ENCODE peak calls at places on chromosomes 16 and 17, in nine cellular contexts. One of them, this sample, is unnamed.

GRCh38 chr17:75625813-75626486 is 7.3 kb upstream of the SMIM5 start:
- DNase-seq in foreskin fibroblast: peak
- DNase-seq in neural progenitor cell: peak
- DNase-seq in mucosa of descending colon: no peak
- DNase-seq in pancreas: no peak
- DNase-seq in neural crest cell: peak
- DNase-seq in ELR: peak
- DNase-seq in stimulated activated effector memory CD8-positive, alpha-beta T cell treated with anti-CD3 and anti-CD28 coated beads, Interleukin-12 subunit alpha, Interleukin-12 subunit beta, amount 100 ng/mL, for 72 hours: no peak
- DNase-seq in AG10803: no peak
- DNase-seq in this sample: no peak

GRCh38 chr17:16352303-16352837 is 899 bp downstream of the CENPV start:
- DNase-seq in neural crest cell: peak
- DNase-seq in mucosa of descending colon: peak
- DNase-seq in foreskin fibroblast: peak
- DNase-seq in ELR: peak
- DNase-seq in neural progenitor cell: peak
- DNase-seq in AG10803: peak
- DNase-seq in stimulated activated effector memory CD8-positive, alpha-beta T cell treated with anti-CD3 and anti-CD28 coated beads, Interleukin-12 subunit alpha, Interleukin-12 subunit beta, amount 100 ng/mL, for 72 hours: peak
- DNase-seq in pancreas: peak
- DNase-seq in this sample: peak

GRCh38 chr17:3656755-3657587 is 11.4 kb downstream of the TAX1BP3 start:
- DNase-seq in mucosa of descending colon: no peak
- DNase-seq in neural progenitor cell: no peak
- DNase-seq in AG10803: no peak
- DNase-seq in neural crest cell: no peak
- DNase-seq in stimulated activated effector memory CD8-positive, alpha-beta T cell treated with anti-CD3 and anti-CD28 coated beads, Interleukin-12 subunit alpha, Interleukin-12 subunit beta, amount 100 ng/mL, for 72 hours: no peak
- DNase-seq in foreskin fibroblast: no peak
- DNase-seq in pancreas: no peak
- DNase-seq in ELR: no peak
- DNase-seq in this sample: no peak

GRCh38 chr16:31696968-31697743 is 169.5 kb downstream of the AHSP start:
- DNase-seq in neural progenitor cell: peak
- DNase-seq in ELR: peak
- DNase-seq in neural crest cell: no peak
- DNase-seq in foreskin fibroblast: peak
- DNase-seq in stimulated activated effector memory CD8-positive, alpha-beta T cell treated with anti-CD3 and anti-CD28 coated beads, Interleukin-12 subunit alpha, Interleukin-12 subunit beta, amount 100 ng/mL, for 72 hours: peak
- DNase-seq in pancreas: no peak
- DNase-seq in AG10803: peak
- DNase-seq in mucosa of descending colon: no peak
- DNase-seq in this sample: no peak

GRCh38 chr17:50767446-50767845 is at the start of gene ANKRD40CL:
- DNase-seq in stimulated activated effector memory CD8-positive, alpha-beta T cell treated with anti-CD3 and anti-CD28 coated beads, Interleukin-12 subunit alpha, Interleukin-12 subunit beta, amount 100 ng/mL, for 72 hours: no peak
- DNase-seq in AG10803: no peak
- DNase-seq in neural progenitor cell: no peak
- DNase-seq in mucosa of descending colon: peak
- DNase-seq in pancreas: no peak
- DNase-seq in neural crest cell: no peak
- DNase-seq in ELR: no peak
- DNase-seq in foreskin fibroblast: no peak
- DNase-seq in this sample: no peak

GRCh38 chr17:31321481-31321880 is at the start of gene EVI2A:
- DNase-seq in AG10803: peak
- DNase-seq in pancreas: peak
- DNase-seq in neural progenitor cell: peak
- DNase-seq in mucosa of descending colon: no peak
- DNase-seq in ELR: peak
- DNase-seq in stimulated activated effector memory CD8-positive, alpha-beta T cell treated with anti-CD3 and anti-CD28 coated beads, Interleukin-12 subunit alpha, Interleukin-12 subunit beta, amount 100 ng/mL, for 72 hours: peak
- DNase-seq in foreskin fibroblast: peak
- DNase-seq in neural crest cell: no peak
- DNase-seq in this sample: peak

GRCh38 chr17:44601574-44602372 is 44.5 kb downstream of the FZD2 start:
- DNase-seq in foreskin fibroblast: peak
- DNase-seq in ELR: no peak
- DNase-seq in neural progenitor cell: no peak
- DNase-seq in AG10803: peak
- DNase-seq in pancreas: no peak
- DNase-seq in neural crest cell: no peak
- DNase-seq in stimulated activated effector memory CD8-positive, alpha-beta T cell treated with anti-CD3 and anti-CD28 coated beads, Interleukin-12 subunit alpha, Interleukin-12 subunit beta, amount 100 ng/mL, for 72 hours: no peak
- DNase-seq in mucosa of descending colon: no peak
- DNase-seq in this sample: no peak

GRCh38 chr16:85137323-85138072 is 25.2 kb upstream of the CIBAR2 start:
- DNase-seq in pancreas: peak
- DNase-seq in stimulated activated effector memory CD8-positive, alpha-beta T cell treated with anti-CD3 and anti-CD28 coated beads, Interleukin-12 subunit alpha, Interleukin-12 subunit beta, amount 100 ng/mL, for 72 hours: no peak
- DNase-seq in neural crest cell: peak
- DNase-seq in AG10803: peak
- DNase-seq in ELR: peak
- DNase-seq in foreskin fibroblast: peak
- DNase-seq in neural progenitor cell: peak
- DNase-seq in mucosa of descending colon: peak
- DNase-seq in this sample: no peak

GRCh38 chr16:50602531-50603205 is 54.5 kb downstream of the NKD1 start:
- DNase-seq in ELR: no peak
- DNase-seq in mucosa of descending colon: no peak
- DNase-seq in stimulated activated effector memory CD8-positive, alpha-beta T cell treated with anti-CD3 and anti-CD28 coated beads, Interleukin-12 subunit alpha, Interleukin-12 subunit beta, amount 100 ng/mL, for 72 hours: no peak
- DNase-seq in neural progenitor cell: no peak
- DNase-seq in neural crest cell: no peak
- DNase-seq in pancreas: no peak
- DNase-seq in foreskin fibroblast: no peak
- DNase-seq in AG10803: no peak
- DNase-seq in this sample: peak

GRCh38 chr17:40886090-40886489 is 1.0 kb upstream of the KRT20 start:
- DNase-seq in foreskin fibroblast: peak
- DNase-seq in AG10803: peak
- DNase-seq in ELR: peak
- DNase-seq in neural progenitor cell: no peak
- DNase-seq in neural crest cell: no peak
- DNase-seq in pancreas: no peak
- DNase-seq in mucosa of descending colon: no peak
- DNase-seq in stimulated activated effector memory CD8-positive, alpha-beta T cell treated with anti-CD3 and anti-CD28 coated beads, Interleukin-12 subunit alpha, Interleukin-12 subunit beta, amount 100 ng/mL, for 72 hours: no peak
- DNase-seq in this sample: no peak

GRCh38 chr17:2989855-2990254 is 73.6 kb downstream of the OR1D5 start:
- DNase-seq in pancreas: no peak
- DNase-seq in stimulated activated effector memory CD8-positive, alpha-beta T cell treated with anti-CD3 and anti-CD28 coated beads, Interleukin-12 subunit alpha, Interleukin-12 subunit beta, amount 100 ng/mL, for 72 hours: no peak
- DNase-seq in neural progenitor cell: no peak
- DNase-seq in foreskin fibroblast: no peak
- DNase-seq in ELR: no peak
- DNase-seq in mucosa of descending colon: no peak
- DNase-seq in AG10803: no peak
- DNase-seq in neural crest cell: no peak
- DNase-seq in this sample: no peak

GRCh38 chr16:87821346-87822001 is 47.8 kb downstream of the SLC7A5 start:
- DNase-seq in stimulated activated effector memory CD8-positive, alpha-beta T cell treated with anti-CD3 and anti-CD28 coated beads, Interleukin-12 subunit alpha, Interleukin-12 subunit beta, amount 100 ng/mL, for 72 hours: no peak
- DNase-seq in neural crest cell: no peak
- DNase-seq in AG10803: no peak
- DNase-seq in pancreas: no peak
- DNase-seq in ELR: no peak
- DNase-seq in neural progenitor cell: peak
- DNase-seq in foreskin fibroblast: no peak
- DNase-seq in mucosa of descending colon: no peak
- DNase-seq in this sample: no peak

GRCh38 chr16:12758670-12759558 is 44.8 kb downstream of the CPPED1 start:
- DNase-seq in neural progenitor cell: no peak
- DNase-seq in foreskin fibroblast: no peak
- DNase-seq in pancreas: no peak
- DNase-seq in mucosa of descending colon: no peak
- DNase-seq in AG10803: no peak
- DNase-seq in stimulated activated effector memory CD8-positive, alpha-beta T cell treated with anti-CD3 and anti-CD28 coated beads, Interleukin-12 subunit alpha, Interleukin-12 subunit beta, amount 100 ng/mL, for 72 hours: no peak
- DNase-seq in ELR: no peak
- DNase-seq in neural crest cell: no peak
- DNase-seq in this sample: no peak

GRCh38 chr17:7094661-7095064 is 14.6 kb upstream of the CLEC10A start:
- DNase-seq in foreskin fibroblast: no peak
- DNase-seq in pancreas: no peak
- DNase-seq in stimulated activated effector memory CD8-positive, alpha-beta T cell treated with anti-CD3 and anti-CD28 coated beads, Interleukin-12 subunit alpha, Interleukin-12 subunit beta, amount 100 ng/mL, for 72 hours: no peak
- DNase-seq in mucosa of descending colon: no peak
- DNase-seq in neural crest cell: no peak
- DNase-seq in AG10803: no peak
- DNase-seq in neural progenitor cell: no peak
- DNase-seq in ELR: no peak
- DNase-seq in this sample: no peak

GRCh38 chr16:69276143-69277115 is 34.7 kb upstream of the VPS4A start:
- DNase-seq in foreskin fibroblast: peak
- DNase-seq in AG10803: peak
- DNase-seq in neural progenitor cell: no peak
- DNase-seq in pancreas: no peak
- DNase-seq in neural crest cell: no peak
- DNase-seq in mucosa of descending colon: no peak
- DNase-seq in stimulated activated effector memory CD8-positive, alpha-beta T cell treated with anti-CD3 and anti-CD28 coated beads, Interleukin-12 subunit alpha, Interleukin-12 subunit beta, amount 100 ng/mL, for 72 hours: no peak
- DNase-seq in ELR: peak
- DNase-seq in this sample: no peak

GRCh38 chr17:260031-260791 is 78.8 kb upstream of the DOC2B start:
- DNase-seq in neural crest cell: no peak
- DNase-seq in pancreas: peak
- DNase-seq in mucosa of descending colon: no peak
- DNase-seq in ELR: no peak
- DNase-seq in neural progenitor cell: no peak
- DNase-seq in stimulated activated effector memory CD8-positive, alpha-beta T cell treated with anti-CD3 and anti-CD28 coated beads, Interleukin-12 subunit alpha, Interleukin-12 subunit beta, amount 100 ng/mL, for 72 hours: no peak
- DNase-seq in foreskin fibroblast: no peak
- DNase-seq in AG10803: no peak
- DNase-seq in this sample: no peak

GRCh38 chr16:24544640-24545039 is 5.3 kb downstream of the RBBP6 start:
- DNase-seq in stimulated activated effector memory CD8-positive, alpha-beta T cell treated with anti-CD3 and anti-CD28 coated beads, Interleukin-12 subunit alpha, Interleukin-12 subunit beta, amount 100 ng/mL, for 72 hours: no peak
- DNase-seq in ELR: peak
- DNase-seq in neural progenitor cell: no peak
- DNase-seq in AG10803: peak
- DNase-seq in neural crest cell: no peak
- DNase-seq in mucosa of descending colon: no peak
- DNase-seq in pancreas: no peak
- DNase-seq in foreskin fibroblast: peak
- DNase-seq in this sample: no peak

GRCh38 chr17:57595426-57595825 is 149.7 kb downstream of the CCDC182 start:
- DNase-seq in neural crest cell: no peak
- DNase-seq in stimulated activated effector memory CD8-positive, alpha-beta T cell treated with anti-CD3 and anti-CD28 coated beads, Interleukin-12 subunit alpha, Interleukin-12 subunit beta, amount 100 ng/mL, for 72 hours: no peak
- DNase-seq in mucosa of descending colon: no peak
- DNase-seq in AG10803: no peak
- DNase-seq in pancreas: no peak
- DNase-seq in foreskin fibroblast: no peak
- DNase-seq in ELR: no peak
- DNase-seq in neural progenitor cell: no peak
- DNase-seq in this sample: no peak

GRCh38 chr17:5078106-5079028 is at the start of gene ZFP3:
- DNase-seq in neural crest cell: no peak
- DNase-seq in neural progenitor cell: peak
- DNase-seq in foreskin fibroblast: peak
- DNase-seq in AG10803: peak
- DNase-seq in mucosa of descending colon: peak
- DNase-seq in stimulated activated effector memory CD8-positive, alpha-beta T cell treated with anti-CD3 and anti-CD28 coated beads, Interleukin-12 subunit alpha, Interleukin-12 subunit beta, amount 100 ng/mL, for 72 hours: peak
- DNase-seq in pancreas: peak
- DNase-seq in ELR: peak
- DNase-seq in this sample: peak

GRCh38 chr17:61291457-61292311 is 108.0 kb upstream of the TBX2 start:
- DNase-seq in mucosa of descending colon: no peak
- DNase-seq in foreskin fibroblast: peak
- DNase-seq in neural progenitor cell: no peak
- DNase-seq in neural crest cell: no peak
- DNase-seq in pancreas: no peak
- DNase-seq in ELR: no peak
- DNase-seq in stimulated activated effector memory CD8-positive, alpha-beta T cell treated with anti-CD3 and anti-CD28 coated beads, Interleukin-12 subunit alpha, Interleukin-12 subunit beta, amount 100 ng/mL, for 72 hours: no peak
- DNase-seq in AG10803: no peak
- DNase-seq in this sample: no peak

GRCh38 chr16:56753410-56753809 is 23.5 kb downstream of the NUP93 start:
- DNase-seq in stimulated activated effector memory CD8-positive, alpha-beta T cell treated with anti-CD3 and anti-CD28 coated beads, Interleukin-12 subunit alpha, Interleukin-12 subunit beta, amount 100 ng/mL, for 72 hours: no peak
- DNase-seq in foreskin fibroblast: peak
- DNase-seq in ELR: peak
- DNase-seq in pancreas: no peak
- DNase-seq in AG10803: peak
- DNase-seq in mucosa of descending colon: no peak
- DNase-seq in neural progenitor cell: no peak
- DNase-seq in neural crest cell: no peak
- DNase-seq in this sample: no peak

GRCh38 chr17:51585514-51586104 is 325.3 kb downstream of the UTP18 start:
- DNase-seq in ELR: peak
- DNase-seq in AG10803: no peak
- DNase-seq in neural progenitor cell: peak
- DNase-seq in stimulated activated effector memory CD8-positive, alpha-beta T cell treated with anti-CD3 and anti-CD28 coated beads, Interleukin-12 subunit alpha, Interleukin-12 subunit beta, amount 100 ng/mL, for 72 hours: no peak
- DNase-seq in foreskin fibroblast: no peak
- DNase-seq in mucosa of descending colon: no peak
- DNase-seq in neural crest cell: peak
- DNase-seq in pancreas: no peak
- DNase-seq in this sample: no peak

GRCh38 chr16:75929056-75929455 is 202.8 kb upstream of the CPHXL start:
- DNase-seq in neural crest cell: no peak
- DNase-seq in ELR: peak
- DNase-seq in mucosa of descending colon: no peak
- DNase-seq in pancreas: no peak
- DNase-seq in neural progenitor cell: no peak
- DNase-seq in AG10803: no peak
- DNase-seq in stimulated activated effector memory CD8-positive, alpha-beta T cell treated with anti-CD3 and anti-CD28 coated beads, Interleukin-12 subunit alpha, Interleukin-12 subunit beta, amount 100 ng/mL, for 72 hours: no peak
- DNase-seq in foreskin fibroblast: no peak
- DNase-seq in this sample: no peak

GRCh38 chr16:82062645-82063058 is 27.6 kb downstream of the HSD17B2 start:
- DNase-seq in ELR: peak
- DNase-seq in neural progenitor cell: no peak
- DNase-seq in stimulated activated effector memory CD8-positive, alpha-beta T cell treated with anti-CD3 and anti-CD28 coated beads, Interleukin-12 subunit alpha, Interleukin-12 subunit beta, amount 100 ng/mL, for 72 hours: no peak
- DNase-seq in AG10803: peak
- DNase-seq in pancreas: no peak
- DNase-seq in neural crest cell: no peak
- DNase-seq in mucosa of descending colon: no peak
- DNase-seq in foreskin fibroblast: peak
- DNase-seq in this sample: no peak

GRCh38 chr16:30010817-30011504 is at the start of gene DOC2A:
- DNase-seq in foreskin fibroblast: peak
- DNase-seq in stimulated activated effector memory CD8-positive, alpha-beta T cell treated with anti-CD3 and anti-CD28 coated beads, Interleukin-12 subunit alpha, Interleukin-12 subunit beta, amount 100 ng/mL, for 72 hours: no peak
- DNase-seq in neural crest cell: peak
- DNase-seq in AG10803: no peak
- DNase-seq in mucosa of descending colon: no peak
- DNase-seq in pancreas: no peak
- DNase-seq in ELR: no peak
- DNase-seq in neural progenitor cell: peak
- DNase-seq in this sample: no peak

GRCh38 chr16:1787322-1788094 is 4.7 kb downstream of the NUBP2 start:
- DNase-seq in neural crest cell: no peak
- DNase-seq in foreskin fibroblast: no peak
- DNase-seq in pancreas: no peak
- DNase-seq in neural progenitor cell: no peak
- DNase-seq in ELR: no peak
- DNase-seq in mucosa of descending colon: peak
- DNase-seq in stimulated activated effector memory CD8-positive, alpha-beta T cell treated with anti-CD3 and anti-CD28 coated beads, Interleukin-12 subunit alpha, Interleukin-12 subunit beta, amount 100 ng/mL, for 72 hours: no peak
- DNase-seq in AG10803: no peak
- DNase-seq in this sample: no peak

GRCh38 chr16:22022151-22022550 is 14.2 kb downstream of the MOSMO start:
- DNase-seq in pancreas: no peak
- DNase-seq in neural crest cell: no peak
- DNase-seq in ELR: no peak
- DNase-seq in foreskin fibroblast: no peak
- DNase-seq in mucosa of descending colon: no peak
- DNase-seq in stimulated activated effector memory CD8-positive, alpha-beta T cell treated with anti-CD3 and anti-CD28 coated beads, Interleukin-12 subunit alpha, Interleukin-12 subunit beta, amount 100 ng/mL, for 72 hours: no peak
- DNase-seq in neural progenitor cell: no peak
- DNase-seq in AG10803: no peak
- DNase-seq in this sample: no peak

GRCh38 chr17:30922235-30922993 is 669 bp downstream of the ADAP2 start:
- DNase-seq in neural progenitor cell: peak
- DNase-seq in mucosa of descending colon: peak
- DNase-seq in stimulated activated effector memory CD8-positive, alpha-beta T cell treated with anti-CD3 and anti-CD28 coated beads, Interleukin-12 subunit alpha, Interleukin-12 subunit beta, amount 100 ng/mL, for 72 hours: peak
- DNase-seq in neural crest cell: no peak
- DNase-seq in pancreas: peak
- DNase-seq in foreskin fibroblast: peak
- DNase-seq in ELR: peak
- DNase-seq in AG10803: no peak
- DNase-seq in this sample: no peak